ENCODE peak calls at places on chromosomes 11 and 22, in ten cellular contexts. L, A, G, W, E, Q, V, M, Y and S are unnamed samples.

GRCh38 chr11:2547806-2548205 is 103.0 kb downstream of the KCNQ1 start:
- DNase-seq in V (no peak), E (no peak), L (no peak), G (no peak), M (no peak), Q (no peak), A (no peak), Y (no peak), W (no peak), S (no peak)

GRCh38 chr22:30325065-30325720 is 1.5 kb downstream of the TBC1D10A start:
- DNase-seq in A (peak; percentile 93), M (peak; percentile 47), V (peak; percentile 92), G (peak; percentile 80), Q (no peak), W (no peak), E (peak; percentile 30), Y (no peak), L (peak; percentile 88), S (peak; percentile 82)

GRCh38 chr22:40220316-40221054 is 42.8 kb downstream of the TNRC6B start:
- DNase-seq in L (no peak), W (no peak), E (no peak), V (no peak), Y (no peak), Q (no peak), G (peak; percentile 46), A (no peak), M (no peak), S (no peak)

GRCh38 chr22:42856179-42856864 is 751 bp downstream of the ARFGAP3 start:
- DNase-seq in L (peak; percentile 33), V (peak; percentile 39), Q (no peak), W (peak; percentile 47), M (peak; percentile 82), A (peak; percentile 58), G (peak; percentile 51), Y (no peak), E (peak; percentile 55), S (no peak)

GRCh38 chr11:119381186-119381988 is at the start of gene USP2:
- DNase-seq in W (peak; percentile 99), G (peak; percentile 93), M (peak; percentile 97), Y (peak; percentile 91), A (peak; percentile 96), V (peak; percentile 95), L (peak; percentile 94), Q (peak; percentile 94), E (peak; percentile 97), S (peak; percentile 86)

GRCh38 chr22:48407256-48407955 is 1420.3 kb downstream of the BRD1 start:
- DNase-seq in W (no peak), Y (no peak), A (no peak), V (no peak), L (no peak), Q (no peak), E (no peak), G (no peak), M (no peak), S (no peak)

GRCh38 chr11:93133710-93134109 is 64.1 kb downstream of the SLC36A4 start:
- DNase-seq in L (no peak), Y (no peak), E (no peak), Q (no peak), W (no peak), A (peak; percentile 74), V (peak; percentile 45), G (no peak), M (no peak), S (no peak)

GRCh38 chr22:38411016-38411415 is 44.0 kb downstream of the KCNJ4 start:
- DNase-seq in E (no peak), A (no peak), Q (no peak), W (no peak), V (no peak), L (no peak), Y (no peak), G (no peak), M (no peak), S (no peak)

GRCh38 chr22:42800731-42801536 is 56.1 kb downstream of the ARFGAP3 start:
- DNase-seq in V (no peak), A (no peak), Q (no peak), G (no peak), M (no peak), Y (no peak), E (no peak), W (no peak), L (no peak), S (no peak)

GRCh38 chr22:25754527-25755202 is 12.7 kb downstream of the MYO18B start:
- DNase-seq in G (peak; percentile 95), Y (peak; percentile 35), E (no peak), Q (peak; percentile 66), M (no peak), W (no peak), V (peak; percentile 94), L (peak; percentile 93), A (no peak), S (no peak)

GRCh38 chr22:29580200-29580810 is 608 bp downstream of the NIPSNAP1 start:
- DNase-seq in A (no peak), Y (no peak), G (no peak), Q (no peak), V (no peak), M (peak; percentile 17), E (peak; percentile 38), L (no peak), W (no peak), S (no peak)

GRCh38 chr11:11995601-11996000 is 12.8 kb downstream of the DKK3 start:
- DNase-seq in G (no peak), Y (no peak), Q (no peak), A (no peak), M (no peak), L (no peak), W (no peak), V (no peak), E (no peak), S (no peak)

GRCh38 chr11:119306373-119306890 is 10.5 kb downstream of the MCAM start:
- DNase-seq in V (peak; percentile 85), G (peak; percentile 66), E (no peak), Q (no peak), Y (no peak), L (no peak), W (no peak), M (no peak), A (peak; percentile 46), S (peak; percentile 61)

GRCh38 chr11:26225643-26226042 is 106.3 kb upstream of the ANO3 start:
- DNase-seq in E (no peak), Y (no peak), Q (no peak), W (no peak), V (no peak), G (no peak), M (no peak), L (no peak), A (no peak), S (no peak)